ENCODE peak calls at places on chromosomes 4 and X, in four cellular contexts. M is activated gamma-delta T cell treated with Interleukin-2 at 50 U/mL for 16 hours, W is cardiac fibroblast, F is lung. D is an unnamed sample.

GRCh38 chr4:123244233-123244632 is 152.4 kb upstream of the SPRY1 start:
- DNase-seq in M (no peak), F (no peak), W (peak), D (peak)

GRCh38 chr4:1715002-1715761 is 3.1 kb upstream of the SLBP start:
- DNase-seq in F (no peak), M (no peak), W (no peak), D (no peak)

GRCh38 chr4:114558446-114559020 is 40.1 kb upstream of the UGT8 start:
- DNase-seq in M (no peak), W (no peak), F (no peak), D (no peak)

GRCh38 chr4:158796370-158797140 is 27.7 kb downstream of the FNIP2 start:
- DNase-seq in M (no peak), F (no peak), W (no peak), D (no peak)

GRCh38 chrX:153816821-153817220 is 13.5 kb downstream of the PDZD4 start:
- DNase-seq in W (peak), M (peak), F (no peak), D (no peak)

GRCh38 chr4:70761276-70761816 is 39.6 kb downstream of the RUFY3 start:
- DNase-seq in W (no peak), F (no peak), M (no peak), D (no peak)

GRCh38 chr4:83267121-83267834 is 17.3 kb downstream of the COQ2 start:
- DNase-seq in W (peak), M (no peak), F (no peak), D (no peak)

GRCh38 chr4:26272654-26273307 is 48.0 kb upstream of the RBPJ start:
- DNase-seq in M (no peak), F (no peak), W (no peak), D (no peak)

GRCh38 chrX:74248889-74249288 is 55.1 kb upstream of the ZCCHC13 start:
- DNase-seq in F (no peak), M (no peak), W (peak), D (no peak)

GRCh38 chr4:24089831-24090531 is 200.1 kb upstream of the PPARGC1A start:
- DNase-seq in M (no peak), W (peak), F (no peak), D (no peak)

GRCh38 chrX:24956828-24957227 is 58.9 kb downstream of the ARX start:
- DNase-seq in W (no peak), F (no peak), M (no peak), D (no peak)

GRCh38 chr4:89283226-89283974 is 24.2 kb downstream of the GPRIN3 start:
- DNase-seq in F (no peak), W (no peak), M (peak), D (no peak)

GRCh38 chr4:107243141-107243779 is 207.1 kb upstream of the DKK2 start:
- DNase-seq in W (peak), M (no peak), F (no peak), D (no peak)

GRCh38 chrX:153876112-153876491 is 9.9 kb downstream of the L1CAM start:
- DNase-seq in M (no peak), W (no peak), F (no peak), D (no peak)

GRCh38 chr4:15855804-15856475 is 77.8 kb downstream of the CD38 start:
- DNase-seq in W (peak), F (no peak), M (no peak), D (no peak)

GRCh38 chr4:144350706-144351105 is 210.2 kb upstream of the GYPA start:
- DNase-seq in F (no peak), W (peak), M (no peak), D (no peak)

GRCh38 chr4:41290486-41290885 is 33.8 kb downstream of the UCHL1 start:
- DNase-seq in F (peak), M (no peak), W (no peak), D (no peak)

GRCh38 chr4:74386159-74386558 is 21.2 kb downstream of the EREG start:
- DNase-seq in F (no peak), M (no peak), W (no peak), D (no peak)

GRCh38 chrX:120302434-120302833 is 8.8 kb downstream of the TMEM255A start:
- DNase-seq in M (peak), F (no peak), W (no peak), D (no peak)

GRCh38 chr4:90960840-90961239 is 833.6 kb downstream of the CCSER1 start:
- DNase-seq in W (no peak), F (no peak), M (no peak), D (no peak)

GRCh38 chrX:121949041-121949760 is 901.8 kb downstream of the GLUD2 start:
- DNase-seq in M (no peak), W (no peak), F (no peak), D (no peak)

GRCh38 chr4:57490520-57490919 is 380.3 kb upstream of the IGFBP7 start:
- DNase-seq in W (peak), F (no peak), M (no peak), D (no peak)

GRCh38 chr4:140109626-140110213 is 44.3 kb downstream of the MAML3 start:
- DNase-seq in W (no peak), M (no peak), F (no peak), D (no peak)

GRCh38 chrX:55011294-55011693 is 11.1 kb downstream of the APEX2 start:
- DNase-seq in M (no peak), F (no peak), W (no peak), D (no peak)

GRCh38 chr4:24404281-24404680 is 180.1 kb downstream of the DHX15 start:
- DNase-seq in W (peak), M (no peak), F (no peak), D (no peak)

GRCh38 chr4:123819362-123820035 is 422.9 kb downstream of the SPRY1 start:
- DNase-seq in W (peak), F (no peak), M (no peak), D (no peak)

GRCh38 chr4:2135083-2135482 is 76.0 kb downstream of the NAT8L start:
- DNase-seq in W (peak), F (no peak), M (peak), D (no peak)

GRCh38 chr4:11323771-11324170 is 104.9 kb downstream of the HS3ST1 start:
- DNase-seq in M (no peak), W (no peak), F (no peak), D (no peak)

GRCh38 chr4:107831140-107831539 is 6.4 kb downstream of the SGMS2 start:
- DNase-seq in M (no peak), W (no peak), F (no peak), D (no peak)

GRCh38 chrX:153662266-153662665 is 11.3 kb downstream of the PNCK start:
- DNase-seq in M (peak), F (no peak), W (peak), D (peak)

D was measured in stomach.